ENCODE peak calls at places on chromosome 18, in nine cellular contexts. K is MM.1S, I is cardiac muscle cell, X is small intestine, T is left ventricle myocardium inferior, P is fibroblast of lung, G is NT2/D1, U is astrocyte, V is mammary epithelial cell. J is an unnamed sample.

GRCh38 chr18:371616-371998 is 103.8 kb upstream of the THOC1 start:
- DNase-seq in K (peak; percentile 76), I (no peak), X (no peak), T (no peak), P (no peak), G (no peak), U (no peak), V (no peak), J (no peak)

GRCh38 chr18:21257383-21257782 is 15.4 kb downstream of the GREB1L start:
- DNase-seq in K (no peak), I (peak; percentile 11), X (no peak), T (no peak), P (no peak), G (no peak), U (peak; percentile 76), V (no peak), J (no peak)

GRCh38 chr18:76126327-76126726 is 368.7 kb downstream of the ZNF516 start:
- DNase-seq in K (no peak), I (no peak), X (no peak), T (peak; percentile 19), P (no peak), G (no peak), U (no peak), V (no peak), J (peak; percentile 64)

GRCh38 chr18:34913837-34914755 is 127.1 kb upstream of the MAPRE2 start:
- DNase-seq in K (no peak), I (peak; percentile 46), X (peak; percentile 81), T (no peak), P (peak; percentile 72), G (no peak), U (peak; percentile 22), V (no peak), J (no peak)

GRCh38 chr18:41144444-41144843 is 810.6 kb upstream of the PIK3C3 start:
- DNase-seq in K (no peak), I (peak; percentile 73), X (no peak), T (no peak), P (peak; percentile 76), G (no peak), U (peak; percentile 49), V (peak; percentile 75), J (no peak)

GRCh38 chr18:57242285-57242684 is 95.4 kb downstream of the BOD1L2 start:
- DNase-seq in K (no peak), I (no peak), X (peak; percentile 36), T (no peak), P (no peak), G (no peak), U (no peak), V (no peak), J (no peak)

GRCh38 chr18:47420130-47420529 is 168.7 kb upstream of the SKOR2 start:
- DNase-seq in K (peak; percentile 33), I (no peak), X (no peak), T (no peak), P (no peak), G (no peak), U (no peak), V (no peak), J (no peak)

GRCh38 chr18:77062518-77063003 is 70.0 kb downstream of the MBP start:
- DNase-seq in K (peak; percentile 93), I (peak; percentile 95), X (peak; percentile 35), T (no peak), P (peak; percentile 74), G (no peak), U (peak; percentile 97), V (no peak), J (no peak)

GRCh38 chr18:53991202-53991601 is 233.3 kb downstream of the MBD2 start:
- DNase-seq in K (no peak), I (peak; percentile 91), X (no peak), T (no peak), P (peak; percentile 0), G (no peak), U (peak; percentile 82), V (peak; percentile 46), J (no peak)

GRCh38 chr18:2980607-2980923 is 32.4 kb downstream of the LPIN2 start:
- DNase-seq in K (no peak), I (no peak), X (no peak), T (no peak), P (no peak), G (no peak), U (no peak), V (no peak), J (no peak)

GRCh38 chr18:68221116-68221724 is 493.7 kb downstream of the TMX3 start:
- DNase-seq in K (no peak), I (peak; percentile 7), X (no peak), T (no peak), P (peak; percentile 1), G (no peak), U (peak; percentile 72), V (no peak), J (peak; percentile 23)

GRCh38 chr18:63592506-63592905 is 5.4 kb downstream of the SERPINB13 start:
- DNase-seq in K (no peak), I (no peak), X (no peak), T (no peak), P (no peak), G (no peak), U (no peak), V (no peak), J (no peak)

GRCh38 chr18:48938827-48939367 is 11.9 kb downstream of the SMAD7 start:
- DNase-seq in K (no peak), I (no peak), X (no peak), T (no peak), P (no peak), G (no peak), U (peak; percentile 52), V (no peak), J (no peak)

GRCh38 chr18:3653263-3653858 is 203.4 kb downstream of the TGIF1 start:
- DNase-seq in K (no peak), I (peak; percentile 20), X (no peak), T (no peak), P (peak; percentile 40), G (no peak), U (no peak), V (no peak), J (no peak)

GRCh38 chr18:31486165-31486564 is 11.8 kb upstream of the DSG2 start:
- DNase-seq in K (no peak), I (peak; percentile 47), X (no peak), T (no peak), P (no peak), G (no peak), U (peak; percentile 59), V (peak; percentile 83), J (no peak)

GRCh38 chr18:44896817-44897216 is 216.1 kb downstream of the SETBP1 start:
- DNase-seq in K (no peak), I (no peak), X (peak; percentile 9), T (no peak), P (no peak), G (no peak), U (no peak), V (no peak), J (no peak)

GRCh38 chr18:39935598-39935997 is 2019.4 kb upstream of the PIK3C3 start:
- DNase-seq in K (no peak), I (no peak), X (no peak), T (no peak), P (no peak), G (no peak), U (no peak), V (no peak), J (no peak)

DNA sequence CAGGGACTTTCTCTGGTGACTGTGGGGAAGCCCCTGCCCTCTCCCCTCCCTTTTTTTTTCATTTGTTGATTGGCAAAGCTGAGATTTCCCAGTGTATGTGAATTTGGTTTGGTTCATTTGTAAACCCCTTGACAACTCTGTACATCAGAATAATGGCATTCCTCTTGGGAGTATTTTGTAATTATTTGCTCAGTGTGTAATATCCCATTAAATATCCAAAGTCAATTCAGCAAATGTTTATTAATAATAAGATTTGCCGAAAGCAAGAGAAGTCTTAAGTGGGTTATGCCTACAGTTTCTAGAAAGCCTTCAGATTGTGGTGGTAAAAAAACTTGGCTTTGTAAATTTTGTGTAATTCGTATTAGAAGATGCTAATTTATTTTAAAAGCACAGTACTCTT is 28.3 kb downstream of the RAB31 start:
- DNase-seq in K (no peak), I (no peak), X (no peak), T (no peak), P (no peak), G (no peak), U (no peak), V (no peak), J (no peak)
- H3K4me1 ChIP-seq in K (no peaks in the 10 kb centered on the region), I (no peaks in the 10 kb centered on the region), X (no peaks in the 10 kb centered on the region), T (peaks cover under 1% of the 10 kb centered on the region), P (no peaks in the 10 kb centered on the region), G (peaks cover 2% of the 10 kb centered on the region), U (peaks cover 27% of the 10 kb centered on the region), V (peaks cover 23% of the 10 kb centered on the region), J (no peaks in the 10 kb centered on the region)

DNA sequence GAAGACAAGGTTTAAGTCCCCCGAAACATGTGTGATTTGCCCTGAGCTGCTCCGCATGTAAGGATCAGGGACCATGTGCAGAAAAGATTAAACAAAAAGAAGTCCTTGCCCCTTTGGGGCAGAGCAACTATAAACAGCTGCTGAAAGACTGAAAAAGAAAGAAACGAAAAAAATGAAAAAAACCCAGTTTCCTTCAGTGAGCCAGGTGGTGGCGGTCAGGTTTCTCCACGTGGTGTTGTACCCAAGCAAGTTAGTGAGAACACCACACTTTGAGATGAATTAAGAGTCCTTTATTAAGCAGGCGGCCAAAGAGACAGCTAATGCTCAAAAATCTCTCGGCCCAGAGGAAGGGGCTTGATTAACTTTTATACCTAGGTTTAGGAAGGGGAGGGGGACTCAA is 404.9 kb upstream of the SYT4 start:
- DNase-seq in K (no peak), I (no peak), X (no peak), T (no peak), P (no peak), G (no peak), U (no peak), V (no peak), J (no peak)
- H3K27me3 ChIP-seq in K (no peaks in the 10 kb centered on the region), I (no peaks in the 10 kb centered on the region), X (no peaks in the 10 kb centered on the region), T (no peaks in the 10 kb centered on the region), P (no peaks in the 10 kb centered on the region), G (no peaks in the 10 kb centered on the region), U (no peaks in the 10 kb centered on the region), V (no peaks in the 10 kb centered on the region), J (no peaks in the 10 kb centered on the region)

GRCh38 chr18:50446629-50447028 is 71.8 kb downstream of the SKA1 start:
- DNase-seq in K (no peak), I (no peak), X (no peak), T (no peak), P (no peak), G (peak; percentile 48), U (no peak), V (no peak), J (no peak)
- H3K4me3 ChIP-seq in K (no peak overlapping the region), I (no peak overlapping the region), X (no peak overlapping the region), T (no peak overlapping the region), P (no peak overlapping the region), G (no peak overlapping the region), U (no peak overlapping the region), V (no peak overlapping the region), J (no peak overlapping the region)

DNA sequence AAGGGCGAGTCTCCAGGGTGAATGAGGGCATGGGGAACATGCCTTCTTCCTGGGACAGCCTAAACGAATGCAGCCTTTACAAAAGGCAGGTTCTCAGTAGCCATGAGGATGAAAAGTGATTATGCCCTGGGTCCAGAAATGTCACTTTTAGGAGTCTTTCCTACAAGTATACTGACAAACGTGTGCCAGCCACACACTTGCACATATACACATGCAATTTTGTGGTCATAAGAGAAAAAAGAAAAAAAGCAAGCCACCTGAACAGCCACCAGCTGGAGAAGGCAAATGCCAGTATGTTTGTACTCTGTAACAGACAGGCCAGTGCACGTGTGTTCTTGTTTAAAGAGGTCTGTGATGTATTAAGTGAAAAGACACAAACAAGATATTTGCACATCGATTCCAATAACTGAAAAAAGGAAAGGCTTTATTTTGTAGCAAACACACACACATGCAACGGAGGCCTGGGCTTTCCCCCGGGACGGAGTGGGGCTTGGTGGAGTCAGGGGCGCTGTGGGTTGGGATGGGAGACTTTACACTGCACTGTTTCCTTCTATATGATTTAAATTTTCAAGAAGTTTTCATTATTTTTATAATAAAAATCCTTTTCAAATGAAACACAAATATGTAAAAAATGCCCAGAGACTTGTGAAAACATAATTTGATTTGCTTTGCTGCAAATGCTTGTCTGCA is 108.4 kb downstream of the FAM210A start:
- DNase-seq in K (no peak), I (no peak), X (no peak), T (no peak), P (no peak), G (no peak), U (no peak), V (no peak), J (no peak)
- H3K4me1 ChIP-seq in K (peaks cover 22% of the 10 kb centered on the region), I (peaks cover 11% of the 10 kb centered on the region), X (no peaks in the 10 kb centered on the region), T (peaks cover 49% of the 10 kb centered on the region), P (no peaks in the 10 kb centered on the region), G (peaks cover 5% of the 10 kb centered on the region), U (no peaks in the 10 kb centered on the region), V (no peaks in the 10 kb centered on the region), J (no peaks in the 10 kb centered on the region)